ENCODE peak calls at places on chromosomes 7 and 10, in five cellular contexts. N is HCT116, B is RWPE1, O is GM10248, K is AG04450. D is an unnamed sample.
A peak's percentile ranks its signal among the peaks of the same experiment; 100 is the strongest.

GRCh38 chr10:71259815-71260501 is 47.6 kb downstream of the UNC5B start:
- DNase-seq in N (no peak), B (peak; percentile 49), O (no peak), K (no peak), D (no peak)

GRCh38 chr7:13988011-13988410 is 1.5 kb downstream of the ETV1 start:
- DNase-seq in N (no peak), B (no peak), O (no peak), K (no peak), D (no peak)

GRCh38 chr7:114155106-114155765 is 236.4 kb upstream of the PPP1R3A start:
- DNase-seq in N (no peak), B (no peak), O (no peak), K (no peak), D (no peak)

GRCh38 chr10:133528296-133528844 is 1.2 kb downstream of the CYP2E1 start:
- DNase-seq in N (no peak), B (no peak), O (no peak), K (no peak), D (no peak)

GRCh38 chr10:130545122-130545521 is 408.9 kb downstream of the GLRX3 start:
- DNase-seq in N (no peak), B (no peak), O (no peak), K (no peak), D (no peak)

GRCh38 chr10:33460461-33461294 is 126.2 kb upstream of the NRP1 start:
- DNase-seq in N (no peak), B (no peak), O (no peak), K (no peak), D (no peak)

GRCh38 chr10:102342958-102343357 is 52.5 kb upstream of the NFKB2 start:
- DNase-seq in N (no peak), B (peak; percentile 61), O (no peak), K (peak; percentile 39), D (no peak)

GRCh38 chr7:17233643-17234397 is 64.6 kb upstream of the AHR start:
- DNase-seq in N (no peak), B (no peak), O (no peak), K (no peak), D (no peak)

GRCh38 chr10:71963756-71964668 is at the start of gene CHST3:
- DNase-seq in N (no peak), B (no peak), O (peak; percentile 32), K (no peak), D (no peak)

GRCh38 chr10:43079823-43080222 is 3.0 kb downstream of the RET start:
- DNase-seq in N (no peak), B (no peak), O (no peak), K (no peak), D (no peak)

GRCh38 chr10:72364239-72364777 is 9.6 kb upstream of the DNAJB12 start:
- DNase-seq in N (peak; percentile 82), B (peak; percentile 88), O (peak; percentile 87), K (peak; percentile 88), D (peak; percentile 85)

GRCh38 chr7:13551503-13551902 is 438.0 kb downstream of the ETV1 start:
- DNase-seq in N (no peak), B (no peak), O (no peak), K (no peak), D (no peak)

GRCh38 chr7:70506463-70506862 is 625.5 kb upstream of the GALNT17 start:
- DNase-seq in N (no peak), B (no peak), O (no peak), K (no peak), D (no peak)

GRCh38 chr10:133166828-133167692 is 7.0 kb downstream of the KNDC1 start:
- DNase-seq in N (no peak), B (no peak), O (no peak), K (no peak), D (no peak)

GRCh38 chr10:88427024-88427423 is 156.1 kb downstream of the RNLS start:
- DNase-seq in N (no peak), B (no peak), O (no peak), K (no peak), D (no peak)

GRCh38 chr10:42939237-42939636 is 137.6 kb upstream of the RET start:
- DNase-seq in N (no peak), B (no peak), O (peak; percentile 3), K (no peak), D (no peak)

GRCh38 chr7:110839866-110840265 is 251.1 kb upstream of the LRRN3 start:
- DNase-seq in N (no peak), B (no peak), O (no peak), K (peak; percentile 32), D (peak; percentile 0)

GRCh38 chr10:102815790-102816549 is 21.2 kb downstream of the CYP17A1 start:
- DNase-seq in N (no peak), B (no peak), O (no peak), K (peak; percentile 81), D (peak; percentile 64)

GRCh38 chr7:5677538-5678294 is 103.7 kb downstream of the RNF216 start:
- DNase-seq in N (peak; percentile 34), B (peak; percentile 73), O (peak; percentile 48), K (peak; percentile 47), D (no peak)

GRCh38 chr7:27616914-27617548 is 45.7 kb downstream of the HIBADH start:
- DNase-seq in N (no peak), B (no peak), O (no peak), K (no peak), D (no peak)

GRCh38 chr7:24477807-24478655 is 95.2 kb upstream of the PALS2 start:
- DNase-seq in N (no peak), B (peak; percentile 21), O (no peak), K (peak; percentile 67), D (peak; percentile 43)

GRCh38 chr7:1358376-1359050 is 100.8 kb downstream of the MICALL2 start:
- DNase-seq in N (no peak), B (no peak), O (no peak), K (no peak), D (no peak)

GRCh38 chr7:127922661-127923060 is 108.6 kb downstream of the LRRC4 start:
- DNase-seq in N (no peak), B (no peak), O (no peak), K (no peak), D (no peak)

DNA sequence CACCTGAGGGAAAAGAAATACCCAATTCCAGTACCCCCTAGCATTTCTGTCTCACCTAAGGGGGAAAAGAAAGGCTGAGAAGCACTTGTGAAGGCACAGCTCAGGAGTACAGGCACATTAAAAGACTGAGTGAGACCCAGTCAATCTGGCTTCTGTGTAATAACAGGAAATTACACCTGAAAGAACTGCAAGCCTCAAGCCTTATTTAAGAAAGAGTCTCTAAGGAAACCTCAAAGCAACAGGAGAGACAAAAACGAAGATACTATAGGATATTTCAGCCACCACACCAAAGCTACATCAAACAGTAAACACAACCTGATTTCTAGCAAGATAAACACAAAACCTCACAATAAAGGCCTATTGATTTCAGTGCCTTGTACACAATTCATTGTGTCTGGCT is 69.6 kb upstream of the CDK1 start:
- DNase-seq in N (no peak), B (no peak), O (no peak), K (no peak), D (no peak)
- TF ChIP-seq CTCF in N (no peak), B (no peak), O (no peak), K (no peak), D (no peak)

GRCh38 chr7:93861325-93861949 is 29.1 kb downstream of the TFPI2 start:
- DNase-seq in N (no peak), B (no peak), O (no peak), K (no peak), D (no peak)
- TF ChIP-seq CTCF in N (no peak), B (peak; percentile 36), O (no peak), K (peak; percentile 38), D (no peak)

GRCh38 chr10:115417585-115418265 is 324.6 kb downstream of the ATRNL1 start:
- DNase-seq in N (peak; percentile 66), B (peak; percentile 47), O (peak; percentile 40), K (peak; percentile 6), D (no peak)
- TF ChIP-seq CTCF in N (peak; percentile 85), B (peak; percentile 59), O (peak; percentile 70), K (peak; percentile 78), D (peak; percentile 58)

GRCh38 chr7:95845007-95845406 is 72.7 kb downstream of the DYNC1I1 start:
- DNase-seq in N (no peak), B (no peak), O (no peak), K (no peak), D (no peak)

GRCh38 chr7:95843286-95843685 is 70.9 kb downstream of the DYNC1I1 start:
- DNase-seq in N (no peak), B (no peak), O (no peak), K (no peak), D (no peak)

GRCh38 chr7:95847061-95847460 is 74.7 kb downstream of the DYNC1I1 start:
- DNase-seq in N (no peak), B (no peak), O (no peak), K (no peak), D (no peak)

GRCh38 chr7:95840953-95841950 is 68.9 kb downstream of the DYNC1I1 start:
- DNase-seq in N (peak; percentile 8), B (peak; percentile 17), O (peak; percentile 40), K (no peak), D (no peak)
- TF ChIP-seq CTCF in N (no peak), B (peak; percentile 19), O (peak; percentile 9), K (peak; percentile 24), D (peak; percentile 11)

D was measured in AG09319.